ENCODE peak calls at places on chromosomes 6 and 20, in six cellular contexts. U is CD8-positive, alpha-beta T cell; I is AG04450; W is neural crest cell; Y is progenitor cell of endocrine pancreas; L is mucosa of descending colon. B is an unnamed sample.

GRCh38 chr6:2127484-2127911 is 117.9 kb downstream of the GMDS start:
- DNase-seq in U (no peak), I (no peak), W (no peak), Y (no peak), L (no peak), B (peak)

GRCh38 chr6:150418825-150419594 is 50.2 kb downstream of the IYD start:
- DNase-seq in U (peak), I (no peak), W (peak), Y (peak), L (peak), B (peak)

GRCh38 chr6:106857771-106858652 is 116.5 kb downstream of the CD24 start:
- DNase-seq in U (no peak), I (no peak), W (no peak), Y (no peak), L (no peak), B (no peak)

GRCh38 chr6:151546941-151547659 is 53.3 kb downstream of the CCDC170 start:
- DNase-seq in U (no peak), I (no peak), W (no peak), Y (no peak), L (no peak), B (no peak)

GRCh38 chr6:156703719-156704118 is 73.5 kb upstream of the ARID1B start:
- DNase-seq in U (no peak), I (no peak), W (no peak), Y (no peak), L (no peak), B (no peak)

GRCh38 chr20:6765469-6766058 is 1.9 kb upstream of the BMP2 start:
- DNase-seq in U (no peak), I (peak), W (peak), Y (no peak), L (peak), B (peak)

GRCh38 chr6:105263685-105264298 is 84.0 kb upstream of the POPDC3 start:
- DNase-seq in U (no peak), I (no peak), W (no peak), Y (no peak), L (no peak), B (no peak)

GRCh38 chr20:36154696-36155628 is at the start of gene EPB41L1:
- DNase-seq in U (no peak), I (no peak), W (no peak), Y (peak), L (peak), B (peak)

GRCh38 chr20:3783068-3783489 is 1.8 kb upstream of the SPEF1 start:
- DNase-seq in U (no peak), I (no peak), W (no peak), Y (no peak), L (no peak), B (no peak)

GRCh38 chr6:82567621-82568020 is 204.0 kb downstream of the TPBG start:
- DNase-seq in U (no peak), I (no peak), W (no peak), Y (no peak), L (no peak), B (no peak)

GRCh38 chr6:41786451-41787218 is 859 bp upstream of the TOMM6 start:
- DNase-seq in U (peak), I (no peak), W (peak), Y (peak), L (peak), B (peak)

GRCh38 chr6:46954819-46955520 is 33.2 kb upstream of the ADGRF5 start:
- DNase-seq in U (no peak), I (no peak), W (no peak), Y (no peak), L (peak), B (no peak)

GRCh38 chr6:46320505-46320904 is 149.7 kb upstream of the ENPP5 start:
- DNase-seq in U (no peak), I (no peak), W (no peak), Y (no peak), L (no peak), B (no peak)

GRCh38 chr20:53279735-53280134 is 307.6 kb downstream of the TSHZ2 start:
- DNase-seq in U (no peak), I (no peak), W (no peak), Y (no peak), L (no peak), B (no peak)

GRCh38 chr6:28659250-28659566 is 133.5 kb downstream of the GPX5 start:
- DNase-seq in U (no peak), I (no peak), W (no peak), Y (no peak), L (no peak), B (no peak)

GRCh38 chr6:62707156-62707555 is 421.1 kb upstream of the KHDRBS2 start:
- DNase-seq in U (no peak), I (no peak), W (no peak), Y (no peak), L (no peak), B (no peak)

GRCh38 chr20:41443667-41444066 is 77.0 kb upstream of the EMILIN3 start:
- DNase-seq in U (no peak), I (no peak), W (no peak), Y (no peak), L (no peak), B (peak)

GRCh38 chr6:26028753-26029569 is 58.3 kb upstream of the HFE start:
- DNase-seq in U (no peak), I (no peak), W (no peak), Y (no peak), L (no peak), B (no peak)

GRCh38 chr20:3777726-3778629 is 3.3 kb downstream of the SPEF1 start:
- DNase-seq in U (peak), I (no peak), W (peak), Y (peak), L (peak), B (peak)

GRCh38 chr6:47033029-47033796 is 8.9 kb downstream of the ADGRF1 start:
- DNase-seq in U (no peak), I (no peak), W (no peak), Y (no peak), L (no peak), B (no peak)

GRCh38 chr6:66985816-66986215 is 1278.8 kb upstream of the EYS start:
- DNase-seq in U (no peak), I (no peak), W (no peak), Y (no peak), L (no peak), B (no peak)

GRCh38 chr6:160030103-160030502 is 61.2 kb downstream of the IGF2R start:
- DNase-seq in U (no peak), I (peak), W (no peak), Y (no peak), L (peak), B (no peak)

GRCh38 chr6:146027586-146028249 is 1.1 kb upstream of the GRM1 start:
- DNase-seq in U (no peak), I (no peak), W (no peak), Y (no peak), L (no peak), B (no peak)

GRCh38 chr20:50019466-50020256 is 36.9 kb downstream of the SNAI1 start:
- DNase-seq in U (no peak), I (no peak), W (no peak), Y (no peak), L (no peak), B (no peak)

GRCh38 chr6:42374027-42374669 is 77.6 kb downstream of the TRERF1 start:
- DNase-seq in U (peak), I (no peak), W (no peak), Y (no peak), L (no peak), B (no peak)

GRCh38 chr20:17557675-17558006 is 12.2 kb upstream of the DSTN start:
- DNase-seq in U (no peak), I (peak), W (no peak), Y (no peak), L (peak), B (no peak)

GRCh38 chr6:136822379-136823127 is at the start of gene PEX7:
- DNase-seq in U (peak), I (peak), W (peak), Y (peak), L (peak), B (peak)

GRCh38 chr20:12112665-12113064 is 195.0 kb downstream of the BTBD3 start:
- DNase-seq in U (no peak), I (no peak), W (no peak), Y (no peak), L (no peak), B (no peak)

GRCh38 chr20:38430679-38431325 is 4.3 kb downstream of the SNHG17 start:
- DNase-seq in U (no peak), I (no peak), W (no peak), Y (no peak), L (no peak), B (no peak)

GRCh38 chr20:47704746-47705496 is 80.4 kb downstream of the SULF2 start:
- DNase-seq in U (no peak), I (no peak), W (no peak), Y (no peak), L (no peak), B (no peak)

GRCh38 chr6:127459231-127459641 is at the start of gene KIAA0408:
- DNase-seq in U (no peak), I (no peak), W (no peak), Y (no peak), L (peak), B (no peak)

GRCh38 chr6:4085329-4085695 is 6.4 kb upstream of the FAM217A start:
- DNase-seq in U (no peak), I (no peak), W (no peak), Y (no peak), L (no peak), B (no peak)

GRCh38 chr20:53736122-53736756 is 142.6 kb upstream of the ZNF217 start:
- DNase-seq in U (no peak), I (no peak), W (no peak), Y (no peak), L (no peak), B (no peak)

GRCh38 chr6:147159536-147160374 is 44.5 kb upstream of the STXBP5 start:
- DNase-seq in U (no peak), I (no peak), W (no peak), Y (no peak), L (no peak), B (no peak)

GRCh38 chr20:62692176-62692575 is 16.5 kb upstream of the NTSR1 start:
- DNase-seq in U (no peak), I (no peak), W (no peak), Y (no peak), L (no peak), B (no peak)

GRCh38 chr6:118187568-118188164 is 280.6 kb downstream of the SLC35F1 start:
- DNase-seq in U (no peak), I (no peak), W (no peak), Y (no peak), L (no peak), B (peak)

GRCh38 chr6:116447496-116448011 is 13.6 kb upstream of the CALHM6 start:
- DNase-seq in U (no peak), I (peak), W (no peak), Y (no peak), L (no peak), B (no peak)

DNA sequence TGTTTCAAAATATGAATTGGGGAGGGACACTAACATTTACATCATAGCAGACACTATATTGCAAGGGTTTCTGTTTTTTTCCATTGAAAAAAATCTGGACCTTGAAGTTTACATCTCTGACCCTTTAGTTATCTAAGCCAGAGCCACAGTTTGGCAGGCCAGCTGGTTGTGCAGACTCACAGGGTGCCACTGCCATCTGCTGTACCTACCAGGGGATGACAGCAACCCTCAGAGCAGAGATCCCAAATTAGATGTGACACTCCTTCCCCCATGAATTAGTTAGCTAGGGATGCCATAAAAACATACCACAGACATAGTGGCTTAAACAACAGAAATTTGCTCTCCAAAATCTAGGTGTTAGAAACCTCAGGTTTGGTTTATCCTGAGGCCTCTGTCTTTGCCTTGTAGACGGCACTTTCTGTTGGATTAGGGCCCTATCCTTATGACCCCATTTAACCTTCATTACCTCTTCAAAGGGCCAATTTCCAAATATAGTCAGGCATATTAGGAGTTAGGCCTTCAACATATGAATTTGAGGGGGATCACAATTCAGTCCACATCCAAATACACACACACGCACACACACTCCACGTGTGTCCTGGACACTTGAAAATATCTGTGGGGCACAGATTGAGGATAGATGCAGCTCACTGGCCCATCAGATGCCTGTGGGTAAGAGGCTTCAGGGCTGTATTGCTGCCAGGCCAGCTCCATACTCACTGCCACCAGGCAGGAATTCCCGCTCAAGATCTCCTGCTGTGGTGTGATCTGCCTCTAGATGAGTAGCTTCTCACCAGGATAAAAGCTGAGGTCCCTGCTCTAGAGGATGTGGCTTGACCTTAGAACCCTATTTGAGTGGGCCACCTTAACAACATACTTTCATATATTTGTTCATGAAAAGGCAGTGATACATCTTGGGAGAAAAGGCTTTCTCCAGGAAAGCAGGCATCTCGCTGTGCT is 166.1 kb upstream of the RNF217 start:
- DNase-seq in U (no peak), I (no peak), W (peak), Y (peak), L (no peak), B (no peak)
- TF ChIP-seq CTCF in U (no peak), I (no peak), W (peak), Y (peak), L (no peak), B (no peak)

GRCh38 chr20:61259741-61260140 is 7.7 kb downstream of the CDH4 start:
- DNase-seq in U (no peak), I (no peak), W (no peak), Y (no peak), L (no peak), B (no peak)

GRCh38 chr20:61262036-61262435 is 10.0 kb downstream of the CDH4 start:
- DNase-seq in U (no peak), I (no peak), W (no peak), Y (no peak), L (no peak), B (no peak)

GRCh38 chr20:61263084-61263695 is 11.1 kb downstream of the CDH4 start:
- DNase-seq in U (no peak), I (no peak), W (peak), Y (peak), L (peak), B (no peak)

GRCh38 chr20:61262514-61262913 is 10.5 kb downstream of the CDH4 start:
- DNase-seq in U (no peak), I (no peak), W (no peak), Y (no peak), L (no peak), B (no peak)

GRCh38 chr20:61260905-61261304 is 8.8 kb downstream of the CDH4 start:
- DNase-seq in U (no peak), I (no peak), W (no peak), Y (no peak), L (no peak), B (no peak)
- TF ChIP-seq CTCF in U (no peak), I (peak), W (peak), Y (no peak), L (no peak), B (no peak)

GRCh38 chr20:46523696-46524328 is 10.5 kb upstream of the ZNF334 start:
- DNase-seq in U (no peak), I (no peak), W (no peak), Y (no peak), L (peak), B (no peak)

GRCh38 chr20:46520540-46520939 is 7.2 kb upstream of the ZNF334 start:
- DNase-seq in U (no peak), I (no peak), W (no peak), Y (no peak), L (no peak), B (no peak)

GRCh38 chr20:46523108-46523507 is 9.7 kb upstream of the ZNF334 start:
- DNase-seq in U (no peak), I (no peak), W (no peak), Y (no peak), L (no peak), B (no peak)

GRCh38 chr20:46519678-46520077 is 6.3 kb upstream of the ZNF334 start:
- DNase-seq in U (no peak), I (no peak), W (no peak), Y (no peak), L (no peak), B (no peak)

GRCh38 chr20:46520976-46521579 is 7.7 kb upstream of the ZNF334 start:
- DNase-seq in U (peak), I (peak), W (peak), Y (peak), L (peak), B (peak)
- TF ChIP-seq CTCF in U (peak), I (peak), W (peak), Y (peak), L (peak), B (peak)

GRCh38 chr6:139996253-139996834 is 621.9 kb upstream of the CITED2 start:
- DNase-seq in U (no peak), I (no peak), W (no peak), Y (no peak), L (no peak), B (peak)
- TF ChIP-seq CTCF in U (no peak), I (no peak), W (peak), Y (peak), L (no peak), B (no peak)

DNA sequence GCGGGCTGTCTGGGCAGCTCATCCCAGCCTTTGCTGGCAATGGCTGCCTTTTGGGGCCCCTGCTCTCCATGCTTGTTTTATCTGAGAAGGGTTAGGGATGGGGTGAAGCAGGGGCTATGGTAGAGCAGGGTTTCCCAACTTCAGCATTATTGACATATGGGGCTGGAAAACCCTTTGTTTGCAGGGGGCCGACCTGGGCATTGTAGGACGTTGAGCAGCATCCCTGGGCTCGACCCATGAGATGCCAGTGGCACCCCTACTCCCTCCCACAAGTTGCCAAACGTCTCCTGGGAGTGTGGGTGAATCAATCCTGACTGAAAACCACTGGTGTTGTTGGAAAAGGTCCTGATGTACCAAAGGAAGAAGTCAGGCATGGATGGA is 56.9 kb downstream of the KCNK5 start:
- DNase-seq in U (no peak), I (no peak), W (no peak), Y (no peak), L (no peak), B (no peak)
- TF ChIP-seq CTCF in U (no peak), I (no peak), W (no peak), Y (no peak), L (no peak), B (no peak)

DNA sequence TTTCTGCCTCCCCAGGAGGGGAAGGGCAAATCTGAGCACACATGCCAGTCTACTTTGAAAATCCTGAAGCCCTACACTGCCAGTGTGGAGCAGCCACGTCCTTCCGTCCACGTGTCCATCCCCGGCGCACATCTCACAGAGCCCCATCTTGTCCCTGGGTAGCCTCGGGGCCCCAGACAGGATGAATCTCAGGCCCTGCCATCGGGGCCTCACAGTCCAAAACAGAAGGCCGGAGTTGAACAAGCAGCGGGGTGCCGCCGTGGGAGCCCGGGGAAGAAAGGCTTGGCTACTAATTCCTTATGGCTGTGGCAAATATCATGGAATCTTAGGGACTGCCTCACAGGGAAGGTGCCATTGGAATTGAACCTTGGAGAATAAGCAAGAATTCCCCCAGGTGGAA is 299.1 kb downstream of the NRN1 start:
- DNase-seq in U (peak), I (no peak), W (no peak), Y (no peak), L (no peak), B (no peak)
- TF ChIP-seq CTCF in U (no peak), I (no peak), W (no peak), Y (no peak), L (no peak), B (no peak)